ENCODE peak calls at places on chromosomes 13 and 19, in eight cellular contexts. One of them, this sample, is unnamed.

GRCh38 chr13:46181799-46182490 is at the start of gene LCP1:
- DNase-seq in hepatocyte: peak; percentile 30
- DNase-seq in GM23338: peak; percentile 16
- DNase-seq in IMR-90: no peak
- DNase-seq in SK-N-SH: no peak
- DNase-seq in fibroblast of lung: no peak
- DNase-seq in astrocyte: no peak
- DNase-seq in HCT116: no peak
- DNase-seq in this sample: peak; percentile 83

GRCh38 chr19:35318679-35319448 is 10.1 kb upstream of the CD22 start:
- DNase-seq in HCT116: peak; percentile 93
- DNase-seq in astrocyte: peak; percentile 15
- DNase-seq in GM23338: no peak
- DNase-seq in fibroblast of lung: peak; percentile 58
- DNase-seq in SK-N-SH: no peak
- DNase-seq in hepatocyte: no peak
- DNase-seq in IMR-90: peak; percentile 71
- DNase-seq in this sample: peak; percentile 93

GRCh38 chr13:31431722-31432137 is 232.0 kb downstream of the B3GLCT start:
- DNase-seq in hepatocyte: peak; percentile 60
- DNase-seq in fibroblast of lung: peak; percentile 47
- DNase-seq in IMR-90: peak; percentile 28
- DNase-seq in astrocyte: peak; percentile 6
- DNase-seq in HCT116: peak; percentile 22
- DNase-seq in SK-N-SH: peak; percentile 46
- DNase-seq in GM23338: peak; percentile 77
- DNase-seq in this sample: peak; percentile 58

GRCh38 chr13:75836441-75836840 is 200.3 kb downstream of the LMO7 start:
- DNase-seq in hepatocyte: no peak
- DNase-seq in SK-N-SH: no peak
- DNase-seq in IMR-90: no peak
- DNase-seq in HCT116: no peak
- DNase-seq in astrocyte: no peak
- DNase-seq in GM23338: peak; percentile 24
- DNase-seq in fibroblast of lung: no peak
- DNase-seq in this sample: peak; percentile 55

GRCh38 chr13:98184796-98185195 is 7.7 kb upstream of the RNF113B start:
- DNase-seq in IMR-90: peak; percentile 68
- DNase-seq in GM23338: no peak
- DNase-seq in HCT116: no peak
- DNase-seq in astrocyte: peak; percentile 66
- DNase-seq in SK-N-SH: no peak
- DNase-seq in hepatocyte: no peak
- DNase-seq in fibroblast of lung: no peak
- DNase-seq in this sample: no peak

GRCh38 chr13:39310961-39311360 is 272.7 kb downstream of the NHLRC3 start:
- DNase-seq in hepatocyte: no peak
- DNase-seq in HCT116: no peak
- DNase-seq in IMR-90: no peak
- DNase-seq in astrocyte: no peak
- DNase-seq in GM23338: no peak
- DNase-seq in SK-N-SH: no peak
- DNase-seq in fibroblast of lung: no peak
- DNase-seq in this sample: no peak

GRCh38 chr13:28531195-28531955 is 36.4 kb upstream of the FLT1 start:
- DNase-seq in SK-N-SH: peak; percentile 48
- DNase-seq in astrocyte: no peak
- DNase-seq in IMR-90: peak; percentile 30
- DNase-seq in GM23338: peak; percentile 89
- DNase-seq in fibroblast of lung: peak; percentile 17
- DNase-seq in hepatocyte: peak; percentile 44
- DNase-seq in HCT116: no peak
- DNase-seq in this sample: peak; percentile 8

GRCh38 chr13:62706035-62706434 is 1290.4 kb upstream of the PCDH20 start:
- DNase-seq in GM23338: no peak
- DNase-seq in hepatocyte: no peak
- DNase-seq in fibroblast of lung: no peak
- DNase-seq in IMR-90: peak; percentile 25
- DNase-seq in astrocyte: no peak
- DNase-seq in SK-N-SH: no peak
- DNase-seq in HCT116: peak; percentile 51
- DNase-seq in this sample: peak; percentile 63

GRCh38 chr13:114230117-114230516 is 4.6 kb upstream of the CDC16 start:
- DNase-seq in IMR-90: peak; percentile 63
- DNase-seq in SK-N-SH: no peak
- DNase-seq in fibroblast of lung: peak; percentile 43
- DNase-seq in HCT116: no peak
- DNase-seq in hepatocyte: peak; percentile 63
- DNase-seq in astrocyte: peak; percentile 33
- DNase-seq in GM23338: peak; percentile 83
- DNase-seq in this sample: no peak

DNA sequence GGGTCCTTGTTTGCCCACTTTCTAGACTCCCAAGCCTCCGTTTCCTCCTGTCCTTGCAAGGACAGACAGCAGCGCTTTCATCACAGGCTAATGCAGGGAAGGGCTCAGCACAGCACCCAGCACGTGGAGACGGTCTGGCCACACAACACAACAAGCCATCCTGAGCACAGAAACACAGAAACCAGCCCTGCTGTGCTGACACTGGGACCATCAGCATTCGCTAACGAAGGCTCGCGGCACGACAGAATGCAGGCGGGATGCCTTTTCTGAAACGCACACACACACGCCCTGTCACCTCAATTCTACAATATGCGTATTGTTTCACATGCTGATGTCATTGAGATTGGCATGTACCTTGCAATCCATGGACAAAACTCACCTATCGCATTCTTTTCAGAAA is 12.9 kb downstream of the AKT2 start:
- DNase-seq in hepatocyte: no peak
- DNase-seq in IMR-90: no peak
- DNase-seq in fibroblast of lung: no peak
- DNase-seq in astrocyte: no peak
- DNase-seq in SK-N-SH: no peak
- DNase-seq in GM23338: no peak
- DNase-seq in HCT116: no peak
- DNase-seq in this sample: no peak
- H4K20me1 ChIP-seq in hepatocyte: peaks cover 59% of the 10 kb centered on the region
- H4K20me1 ChIP-seq in IMR-90: peaks cover 77% of the 10 kb centered on the region
- H4K20me1 ChIP-seq in fibroblast of lung: peaks cover 1% of the 10 kb centered on the region
- H4K20me1 ChIP-seq in astrocyte: peaks cover 89% of the 10 kb centered on the region
- H4K20me1 ChIP-seq in SK-N-SH: peaks cover 64% of the 10 kb centered on the region
- H4K20me1 ChIP-seq in GM23338: peaks cover 15% of the 10 kb centered on the region
- H4K20me1 ChIP-seq in HCT116: no peaks in the 10 kb centered on the region
- H4K20me1 ChIP-seq in this sample: no peaks in the 10 kb centered on the region

GRCh38 chr19:16360738-16361137 is 36.1 kb downstream of the KLF2 start:
- DNase-seq in hepatocyte: no peak
- DNase-seq in HCT116: no peak
- DNase-seq in GM23338: no peak
- DNase-seq in astrocyte: no peak
- DNase-seq in IMR-90: no peak
- DNase-seq in SK-N-SH: no peak
- DNase-seq in fibroblast of lung: no peak
- DNase-seq in this sample: no peak
- H3K4me1 ChIP-seq in hepatocyte: peaks cover 10% of the 10 kb centered on the region
- H3K4me1 ChIP-seq in HCT116: peaks cover under 1% of the 10 kb centered on the region
- H3K4me1 ChIP-seq in GM23338: no peaks in the 10 kb centered on the region
- H3K4me1 ChIP-seq in astrocyte: no peaks in the 10 kb centered on the region
- H3K4me1 ChIP-seq in IMR-90: no peaks in the 10 kb centered on the region
- H3K4me1 ChIP-seq in SK-N-SH: no peaks in the 10 kb centered on the region
- H3K4me1 ChIP-seq in fibroblast of lung: no peaks in the 10 kb centered on the region
- H3K4me1 ChIP-seq in this sample: no peaks in the 10 kb centered on the region

DNA sequence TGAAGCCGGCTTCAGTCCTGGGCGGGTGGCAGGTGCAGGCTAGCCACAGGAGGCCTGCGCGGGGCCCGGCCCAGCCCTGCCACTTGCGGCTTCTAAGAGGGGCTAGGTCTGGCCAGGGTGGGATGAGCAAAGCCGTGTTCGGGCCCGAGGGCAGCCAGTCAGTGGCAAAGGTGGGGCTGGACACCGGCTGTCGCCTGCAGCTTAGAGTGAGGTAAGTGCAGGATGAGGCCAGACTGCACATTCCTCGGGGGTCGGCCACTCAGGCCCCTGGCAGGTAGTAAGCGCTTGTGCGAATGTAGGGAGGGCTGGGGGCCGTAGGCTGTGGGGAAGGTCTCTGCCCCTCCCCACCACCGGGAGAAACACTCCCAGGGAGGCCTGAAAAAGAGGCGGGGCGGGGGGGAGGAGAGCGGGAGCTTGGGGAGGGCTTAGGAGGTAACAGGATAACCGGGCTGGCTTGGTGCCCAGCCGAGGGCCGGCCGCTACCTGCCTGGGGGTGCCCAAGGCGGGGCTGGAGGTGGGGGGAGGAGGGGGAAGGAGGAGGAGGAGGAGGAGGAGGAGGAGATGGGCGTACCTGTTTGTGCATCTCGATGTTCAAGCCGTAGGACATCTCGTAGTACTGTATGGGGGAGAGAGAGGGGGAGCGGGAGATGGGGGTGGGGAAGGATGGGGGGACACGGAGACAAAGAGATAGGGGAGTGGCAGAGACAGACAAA is 6.4 kb downstream of the TLE5 start:
- DNase-seq in GM23338: peak; percentile 57
- DNase-seq in astrocyte: no peak
- DNase-seq in hepatocyte: peak; percentile 63
- DNase-seq in SK-N-SH: no peak
- DNase-seq in IMR-90: no peak
- DNase-seq in fibroblast of lung: no peak
- DNase-seq in HCT116: peak; percentile 26
- DNase-seq in this sample: peak; percentile 81
- H4K20me1 ChIP-seq in GM23338: no peaks in the 10 kb centered on the region
- H4K20me1 ChIP-seq in astrocyte: peaks cover 68% of the 10 kb centered on the region
- H4K20me1 ChIP-seq in hepatocyte: peaks cover 30% of the 10 kb centered on the region
- H4K20me1 ChIP-seq in SK-N-SH: peaks cover 17% of the 10 kb centered on the region
- H4K20me1 ChIP-seq in IMR-90: peaks cover 59% of the 10 kb centered on the region
- H4K20me1 ChIP-seq in fibroblast of lung: no peaks in the 10 kb centered on the region
- H4K20me1 ChIP-seq in HCT116: no peaks in the 10 kb centered on the region
- H4K20me1 ChIP-seq in this sample: no peaks in the 10 kb centered on the region

DNA sequence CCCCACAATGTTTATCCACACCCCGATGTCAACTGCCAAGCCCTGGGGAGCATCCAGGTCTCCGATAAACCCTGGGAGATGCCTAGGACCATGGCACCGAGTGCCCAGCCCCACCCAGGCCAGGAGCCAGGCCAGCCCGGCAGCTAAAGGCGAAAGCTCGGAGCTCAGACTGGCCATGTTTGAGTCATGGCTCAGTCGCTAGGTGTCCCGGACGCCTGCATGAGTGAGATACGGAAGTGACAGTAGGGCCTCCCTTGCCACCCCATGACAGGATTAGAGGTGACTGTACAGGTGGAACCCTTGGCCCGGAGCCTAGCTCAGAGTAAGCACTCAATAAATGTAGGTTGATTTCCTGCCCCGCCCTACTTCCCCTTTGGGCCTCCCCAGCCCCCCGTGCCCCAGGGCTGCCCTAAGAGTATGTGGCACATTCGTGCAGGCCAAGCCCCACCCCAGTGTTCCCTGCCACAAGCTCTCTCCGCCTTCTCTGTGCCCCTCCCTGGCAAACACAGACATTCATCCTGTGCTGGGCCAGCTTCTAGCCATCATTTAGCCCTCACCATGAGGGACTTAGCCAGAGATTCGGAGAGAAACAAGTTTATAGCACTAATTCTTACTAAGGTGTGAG is 5.8 kb upstream of the TPM4 start:
- DNase-seq in hepatocyte: no peak
- DNase-seq in astrocyte: no peak
- DNase-seq in fibroblast of lung: no peak
- DNase-seq in SK-N-SH: no peak
- DNase-seq in IMR-90: no peak
- DNase-seq in GM23338: no peak
- DNase-seq in HCT116: peak; percentile 86
- DNase-seq in this sample: peak; percentile 98
- H3K4me1 ChIP-seq in hepatocyte: no peaks in the 10 kb centered on the region
- H3K4me1 ChIP-seq in astrocyte: peaks cover 54% of the 10 kb centered on the region
- H3K4me1 ChIP-seq in fibroblast of lung: peaks cover 7% of the 10 kb centered on the region
- H3K4me1 ChIP-seq in SK-N-SH: no peaks in the 10 kb centered on the region
- H3K4me1 ChIP-seq in IMR-90: peaks cover 15% of the 10 kb centered on the region
- H3K4me1 ChIP-seq in GM23338: peaks cover 16% of the 10 kb centered on the region
- H3K4me1 ChIP-seq in HCT116: peaks cover 59% of the 10 kb centered on the region
- H3K4me1 ChIP-seq in this sample: peaks cover 34% of the 10 kb centered on the region

DNA sequence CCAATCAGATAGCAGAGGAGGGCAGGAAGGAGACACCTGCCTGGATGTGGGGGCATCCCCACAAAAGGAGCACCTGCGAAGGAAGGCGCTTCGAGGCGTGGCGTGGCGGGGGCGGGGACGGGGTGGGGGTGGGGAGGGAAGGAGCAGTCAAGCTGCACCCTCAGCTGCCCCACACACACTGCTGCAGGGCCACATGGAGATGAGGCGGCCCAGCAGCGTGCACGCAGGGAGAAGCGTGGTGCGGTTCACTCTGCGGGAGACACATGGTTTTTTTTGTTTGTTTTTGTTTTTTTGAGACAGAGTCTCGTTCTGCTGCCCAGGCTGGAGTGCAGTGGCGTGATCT is 21.4 kb downstream of the ANKRD27 start:
- DNase-seq in hepatocyte: no peak
- DNase-seq in GM23338: no peak
- DNase-seq in fibroblast of lung: no peak
- DNase-seq in IMR-90: no peak
- DNase-seq in astrocyte: no peak
- DNase-seq in SK-N-SH: no peak
- DNase-seq in HCT116: no peak
- DNase-seq in this sample: no peak
- H4K20me1 ChIP-seq in hepatocyte: no peaks in the 10 kb centered on the region
- H4K20me1 ChIP-seq in GM23338: peaks cover 8% of the 10 kb centered on the region
- H4K20me1 ChIP-seq in fibroblast of lung: no peaks in the 10 kb centered on the region
- H4K20me1 ChIP-seq in IMR-90: no peaks in the 10 kb centered on the region
- H4K20me1 ChIP-seq in astrocyte: peaks cover 31% of the 10 kb centered on the region
- H4K20me1 ChIP-seq in SK-N-SH: no peaks in the 10 kb centered on the region
- H4K20me1 ChIP-seq in HCT116: no peaks in the 10 kb centered on the region
- H4K20me1 ChIP-seq in this sample: no peaks in the 10 kb centered on the region

GRCh38 chr13:40611004-40611403 is 55.4 kb downstream of the FOXO1 start:
- DNase-seq in IMR-90: no peak
- DNase-seq in astrocyte: no peak
- DNase-seq in fibroblast of lung: no peak
- DNase-seq in hepatocyte: no peak
- DNase-seq in SK-N-SH: no peak
- DNase-seq in HCT116: no peak
- DNase-seq in GM23338: no peak
- DNase-seq in this sample: no peak
- H3K4me1 ChIP-seq in IMR-90: no peaks in the 10 kb centered on the region
- H3K4me1 ChIP-seq in astrocyte: peaks cover 10% of the 10 kb centered on the region
- H3K4me1 ChIP-seq in fibroblast of lung: no peaks in the 10 kb centered on the region
- H3K4me1 ChIP-seq in hepatocyte: no peaks in the 10 kb centered on the region
- H3K4me1 ChIP-seq in SK-N-SH: peaks cover 4% of the 10 kb centered on the region
- H3K4me1 ChIP-seq in HCT116: no peaks in the 10 kb centered on the region
- H3K4me1 ChIP-seq in GM23338: peaks cover 68% of the 10 kb centered on the region
- H3K4me1 ChIP-seq in this sample: peaks cover 22% of the 10 kb centered on the region

GRCh38 chr19:5642204-5642603 is 19.3 kb downstream of the SAFB start:
- DNase-seq in astrocyte: no peak
- DNase-seq in SK-N-SH: no peak
- DNase-seq in fibroblast of lung: no peak
- DNase-seq in GM23338: no peak
- DNase-seq in HCT116: no peak
- DNase-seq in hepatocyte: peak; percentile 41
- DNase-seq in IMR-90: no peak
- DNase-seq in this sample: no peak
- H4K20me1 ChIP-seq in astrocyte: peaks cover 97% of the 10 kb centered on the region
- H4K20me1 ChIP-seq in SK-N-SH: peaks cover 92% of the 10 kb centered on the region
- H4K20me1 ChIP-seq in fibroblast of lung: peaks cover 5% of the 10 kb centered on the region
- H4K20me1 ChIP-seq in GM23338: peaks cover 87% of the 10 kb centered on the region
- H4K20me1 ChIP-seq in HCT116: peaks cover 33% of the 10 kb centered on the region
- H4K20me1 ChIP-seq in hepatocyte: peaks cover 86% of the 10 kb centered on the region
- H4K20me1 ChIP-seq in IMR-90: peaks cover 77% of the 10 kb centered on the region
- H4K20me1 ChIP-seq in this sample: peaks cover 63% of the 10 kb centered on the region

GRCh38 chr13:91355826-91356710 is 8.6 kb downstream of the MIR17HG start:
- DNase-seq in HCT116: no peak
- DNase-seq in SK-N-SH: no peak
- DNase-seq in fibroblast of lung: no peak
- DNase-seq in GM23338: no peak
- DNase-seq in hepatocyte: no peak
- DNase-seq in IMR-90: no peak
- DNase-seq in astrocyte: no peak
- DNase-seq in this sample: no peak
- H3K4me1 ChIP-seq in HCT116: no peaks in the 10 kb centered on the region
- H3K4me1 ChIP-seq in SK-N-SH: peaks cover 2% of the 10 kb centered on the region
- H3K4me1 ChIP-seq in fibroblast of lung: no peaks in the 10 kb centered on the region
- H3K4me1 ChIP-seq in GM23338: peaks cover 7% of the 10 kb centered on the region
- H3K4me1 ChIP-seq in hepatocyte: peaks cover 18% of the 10 kb centered on the region
- H3K4me1 ChIP-seq in IMR-90: peaks cover 1% of the 10 kb centered on the region
- H3K4me1 ChIP-seq in astrocyte: peaks cover 5% of the 10 kb centered on the region
- H3K4me1 ChIP-seq in this sample: peaks cover 1% of the 10 kb centered on the region

This sample was measured in PC-3.